ENCODE peak calls at places on chromosomes 11 and 22, in seven cellular contexts. L is lower leg skin, P is transverse colon, C is thoracic aorta, F is nephron progenitor cell, O is GM06990, V is IMR-90. A is an unnamed sample.

GRCh38 chr22:22185844-22186499 is 58.6 kb upstream of the VPREB1 start:
- DNase-seq in F (no peak), C (no peak), P (no peak), V (no peak), L (no peak), O (no peak), A (no peak)

GRCh38 chr22:24423519-24424000 is 3.8 kb upstream of the ADORA2A start:
- DNase-seq in L (no peak), P (peak), O (peak), V (no peak), C (no peak), F (peak), A (peak)

GRCh38 chr11:78030429-78031325 is 7.6 kb upstream of the KCTD14 start:
- DNase-seq in P (peak), F (no peak), C (no peak), L (no peak), V (peak), O (no peak), A (peak)

GRCh38 chr11:2762031-2762380 is 62.2 kb upstream of the KCNQ1OT1 start:
- DNase-seq in F (no peak), L (peak), V (no peak), O (no peak), C (no peak), P (no peak), A (no peak)

GRCh38 chr11:119056397-119056999 is 507 bp downstream of the HYOU1 start:
- DNase-seq in O (peak), F (no peak), L (peak), P (peak), V (peak), C (no peak), A (no peak)

GRCh38 chr22:36301384-36301828 is 48.5 kb downstream of the APOL1 start:
- DNase-seq in O (peak), C (no peak), L (peak), F (peak), P (peak), V (peak), A (peak)

GRCh38 chr11:67558084-67558772 is 25.4 kb upstream of the GSTP1 start:
- DNase-seq in P (peak), O (peak), V (no peak), C (peak), L (no peak), F (no peak), A (no peak)

GRCh38 chr11:83070044-83070877 is 1.4 kb downstream of the RAB30 start:
- DNase-seq in O (no peak), P (no peak), V (peak), C (no peak), L (no peak), F (peak), A (no peak)

GRCh38 chr11:77259681-77260080 is 41.8 kb downstream of the GDPD4 start:
- DNase-seq in C (no peak), L (no peak), O (no peak), F (no peak), V (peak), P (no peak), A (no peak)

DNA sequence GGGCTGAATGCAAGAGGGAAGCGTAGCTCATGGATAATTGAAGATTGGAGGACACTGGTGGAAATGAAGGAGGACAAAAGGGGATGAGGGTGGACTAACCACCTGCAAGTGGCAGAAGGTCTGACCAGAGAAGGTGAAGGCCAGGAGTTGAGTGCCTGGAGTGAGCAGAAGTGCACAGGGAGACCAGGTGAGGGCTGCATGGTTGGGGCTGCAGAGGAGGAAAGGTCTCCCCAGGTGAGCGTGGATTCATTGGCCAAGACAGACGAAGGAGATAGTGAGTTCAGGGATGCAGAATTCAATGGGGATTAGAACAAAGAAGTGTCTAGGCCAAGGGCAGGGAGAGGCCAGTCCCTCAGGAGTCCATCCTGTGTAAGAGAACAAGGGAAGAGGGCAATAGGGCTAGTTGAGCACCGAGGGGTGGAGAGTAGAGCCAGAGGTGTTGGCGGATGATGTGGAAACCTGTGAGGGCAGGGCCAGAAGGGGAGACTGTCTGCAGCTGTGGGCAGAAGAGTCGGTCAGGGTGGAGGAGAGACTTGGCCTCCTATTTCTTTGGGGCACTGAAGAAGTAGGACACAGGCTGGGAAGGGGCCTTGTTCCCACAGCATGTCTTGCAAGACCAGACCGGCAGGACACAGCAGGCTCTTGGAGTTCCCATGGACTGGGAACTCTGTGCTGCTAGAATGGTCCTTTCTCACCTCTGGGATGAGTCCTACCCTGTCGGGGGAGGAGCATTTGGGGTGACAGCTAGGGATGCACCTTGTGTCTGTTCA is 6.7 kb downstream of the TRIM29 start:
- DNase-seq in L (peak), O (no peak), C (no peak), V (no peak), P (peak), F (no peak), A (peak)
- TF ChIP-seq CTCF in L (no peak), O (no peak), C (no peak), V (no peak), P (no peak), F (no peak), A (no peak)

GRCh38 chr11:13336246-13336873 is 58.8 kb downstream of the BMAL1 start:
- DNase-seq in O (no peak), F (no peak), L (no peak), V (peak), C (no peak), P (no peak), A (no peak)
- TF ChIP-seq CTCF in O (no peak), F (no peak), L (no peak), V (no peak), C (no peak), P (no peak), A (no peak)

GRCh38 chr22:46262449-46263207 is 515 bp downstream of the PKDREJ start:
- DNase-seq in V (peak), F (peak), C (no peak), O (no peak), L (no peak), P (peak), A (no peak)
- TF ChIP-seq CTCF in V (peak), F (peak), C (no peak), O (no peak), L (no peak), P (no peak), A (no peak)

GRCh38 chr11:126362879-126363655 is 7.6 kb downstream of the ST3GAL4 start:
- DNase-seq in V (no peak), C (no peak), F (no peak), O (no peak), L (no peak), P (no peak), A (no peak)
- TF ChIP-seq CTCF in V (no peak), C (no peak), F (no peak), O (no peak), L (no peak), P (no peak), A (no peak)

GRCh38 chr11:92882828-92883611 is 86.4 kb upstream of the MTNR1B start:
- DNase-seq in P (no peak), V (no peak), C (no peak), O (no peak), L (no peak), F (no peak), A (no peak)

GRCh38 chr11:92888701-92889100 is 80.8 kb upstream of the MTNR1B start:
- DNase-seq in P (no peak), L (no peak), C (no peak), V (no peak), O (no peak), F (no peak), A (no peak)

GRCh38 chr11:92885600-92885999 is 83.9 kb upstream of the MTNR1B start:
- DNase-seq in O (no peak), V (no peak), P (no peak), F (no peak), L (no peak), C (no peak), A (no peak)

GRCh38 chr11:92881940-92882339 is 87.5 kb upstream of the MTNR1B start:
- DNase-seq in P (no peak), O (no peak), C (no peak), F (no peak), L (no peak), V (no peak), A (no peak)

GRCh38 chr11:92886243-92886905 is 83.1 kb upstream of the MTNR1B start:
- DNase-seq in C (no peak), F (peak), V (peak), O (no peak), P (peak), L (no peak), A (peak)
- TF ChIP-seq CTCF in C (peak), F (peak), V (peak), O (peak), P (peak), L (no peak), A (peak)

GRCh38 chr22:41074061-41074460 is 18.3 kb upstream of the EP300 start:
- DNase-seq in F (no peak), C (no peak), V (no peak), O (no peak), L (no peak), P (no peak), A (no peak)
- TF ChIP-seq CTCF in F (no peak), C (no peak), V (no peak), O (no peak), L (no peak), P (no peak), A (no peak)